ENCODE peak calls at places on chromosomes 3 and 15, in ten cellular contexts. E, P, Z, L, A, W, T, G, F and U are unnamed samples.

GRCh38 chr15:69285834-69286233 is 12.9 kb upstream of the PAQR5 start:
- DNase-seq in F (no peak), Z (no peak), T (no peak), L (no peak), G (no peak), A (no peak), W (no peak), E (no peak), P (no peak), U (no peak)

GRCh38 chr3:33363113-33363800 is 76.9 kb downstream of the UBP1 start:
- DNase-seq in G (no peak), E (no peak), P (no peak), Z (no peak), A (no peak), L (no peak), T (no peak), W (no peak), F (no peak), U (no peak)

GRCh38 chr3:172094621-172095557 is 55.5 kb downstream of the FNDC3B start:
- DNase-seq in A (no peak), P (no peak), T (no peak), W (no peak), F (no peak), Z (no peak), G (no peak), L (no peak), E (no peak), U (no peak)

GRCh38 chr15:82907350-82907749 is 45.2 kb downstream of the HOMER2 start:
- DNase-seq in L (no peak), Z (no peak), E (no peak), T (no peak), G (no peak), F (no peak), P (no peak), A (no peak), W (no peak), U (no peak)

GRCh38 chr15:90001062-90001682 is at the start of gene ZNF710:
- DNase-seq in L (no peak), Z (no peak), F (peak; percentile 56), P (no peak), A (no peak), W (no peak), G (no peak), T (no peak), E (peak; percentile 73), U (peak; percentile 47)

GRCh38 chr3:184290331-184290730 is 8.7 kb upstream of the PSMD2 start:
- DNase-seq in Z (no peak), G (no peak), W (no peak), E (no peak), A (no peak), F (no peak), P (no peak), T (no peak), L (no peak), U (no peak)

GRCh38 chr3:65508743-65509422 is 529.8 kb downstream of the MAGI1 start:
- DNase-seq in A (no peak), P (no peak), Z (no peak), F (no peak), W (no peak), E (no peak), L (no peak), T (no peak), G (no peak), U (no peak)

GRCh38 chr3:169299897-169300296 is 363.6 kb downstream of the MECOM start:
- DNase-seq in E (no peak), A (no peak), L (no peak), W (no peak), P (no peak), F (no peak), T (no peak), Z (no peak), G (no peak), U (no peak)

GRCh38 chr3:11392689-11393114 is 120.5 kb downstream of the ATG7 start:
- DNase-seq in L (no peak), E (no peak), A (no peak), W (no peak), Z (no peak), G (no peak), T (no peak), P (no peak), F (no peak), U (no peak)

GRCh38 chr15:80437492-80437891 is 33.3 kb downstream of the ARNT2 start:
- DNase-seq in A (no peak), P (no peak), L (no peak), F (no peak), T (no peak), Z (no peak), G (no peak), E (peak; percentile 30), W (no peak), U (no peak)

GRCh38 chr3:126399348-126399730 is 4.6 kb downstream of the CFAP100 start:
- DNase-seq in W (no peak), A (no peak), P (no peak), L (peak; percentile 23), G (no peak), F (no peak), T (no peak), E (peak; percentile 52), Z (no peak), U (no peak)

GRCh38 chr3:167406876-167407492 is 26.9 kb upstream of the ZBBX start:
- DNase-seq in G (peak; percentile 2), W (peak; percentile 31), T (no peak), P (no peak), F (no peak), A (no peak), Z (peak; percentile 41), E (peak; percentile 57), L (peak; percentile 60), U (peak; percentile 60)

GRCh38 chr15:70185251-70185711 is 87.6 kb upstream of the TLE3 start:
- DNase-seq in A (no peak), W (no peak), P (no peak), T (no peak), E (no peak), G (no peak), F (no peak), Z (no peak), L (no peak), U (no peak)

GRCh38 chr3:70824078-70824477 is 511.6 kb upstream of the MDFIC2 start:
- DNase-seq in L (no peak), W (no peak), G (no peak), F (no peak), Z (no peak), T (no peak), P (no peak), A (no peak), E (no peak), U (no peak)

DNA sequence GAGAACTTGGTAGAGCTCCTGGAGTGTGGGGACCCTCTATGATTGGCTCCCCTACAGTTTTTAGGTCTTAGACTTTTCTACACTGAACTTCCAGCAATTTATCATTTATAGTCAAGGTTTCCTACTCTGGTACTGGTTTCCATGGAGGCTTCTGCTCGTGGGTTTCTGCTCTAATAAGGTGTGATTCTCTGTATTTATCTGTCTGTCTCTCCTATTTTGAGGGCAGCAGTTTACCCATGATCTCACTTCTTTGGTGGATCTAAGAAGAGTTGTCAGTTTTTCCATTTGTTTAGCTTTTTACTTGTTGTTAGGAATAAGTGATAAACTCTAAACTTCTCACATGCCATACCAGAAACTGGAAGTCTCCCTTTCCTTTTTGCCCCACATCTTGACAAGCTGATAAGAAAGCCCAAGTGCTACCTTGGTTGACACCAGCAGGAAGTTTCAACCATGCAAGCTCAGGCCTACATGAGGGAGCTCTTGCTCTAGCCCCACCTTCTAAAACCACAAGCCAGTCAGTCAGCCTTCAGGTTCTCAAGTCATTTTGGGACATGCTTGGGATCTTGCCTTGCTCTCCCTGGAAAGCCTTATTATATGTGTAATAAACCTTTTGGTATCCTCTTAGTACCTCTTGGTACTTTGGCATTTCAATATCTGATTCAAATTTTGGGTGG is 10.0 kb downstream of the TIMMDC1 start:
- DNase-seq in L (no peak), T (no peak), Z (no peak), W (no peak), F (no peak), G (no peak), A (no peak), E (peak; percentile 27), P (no peak), U (no peak)
- H3K4me3 ChIP-seq in L (no peak overlapping the region), T (no peak overlapping the region), Z (no peak overlapping the region), W (no peak overlapping the region), F (no peak overlapping the region), G (no peak overlapping the region), A (no peak overlapping the region), E (no peak overlapping the region), P (no peak overlapping the region), U (no peak overlapping the region)

DNA sequence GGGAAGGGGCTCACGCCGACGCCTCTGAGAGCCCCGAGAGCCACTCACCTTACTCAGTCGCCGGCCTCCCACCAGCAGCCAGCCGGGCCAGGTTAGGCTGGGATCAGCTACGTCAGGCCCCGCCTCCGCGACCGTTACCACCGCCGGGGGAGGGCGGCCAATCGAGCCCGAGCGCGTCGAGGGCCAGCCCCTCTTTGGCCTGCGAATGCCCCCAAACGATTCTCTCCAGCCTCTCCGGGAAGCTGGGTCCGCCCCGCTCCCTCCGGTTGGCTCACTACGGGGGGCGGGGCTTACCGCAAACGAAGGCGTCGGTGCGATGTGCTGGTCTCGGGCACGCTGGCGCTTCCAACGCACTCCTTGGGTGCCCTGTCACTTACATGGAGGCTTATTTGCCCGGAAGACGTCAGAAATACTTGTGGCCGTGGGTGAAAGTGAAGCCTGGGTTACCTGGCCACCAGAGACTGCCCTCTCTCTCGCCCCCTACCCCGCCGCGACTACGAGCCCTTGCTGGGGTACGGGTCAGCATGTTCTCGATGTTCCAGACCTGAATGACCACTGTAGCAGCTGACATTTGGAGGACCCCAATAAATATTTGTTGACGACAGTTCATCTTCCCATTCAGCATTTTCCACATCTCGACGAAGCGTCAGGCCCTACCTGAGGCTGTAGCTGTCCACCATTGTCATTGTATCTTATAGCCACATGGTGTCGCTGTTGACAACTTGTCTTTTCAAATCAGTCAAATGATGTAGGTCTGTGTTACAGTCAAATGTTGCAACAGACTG is at the start of gene CEP70:
- DNase-seq in G (peak; percentile 85), P (peak; percentile 65), Z (peak; percentile 97), A (peak; percentile 90), L (peak; percentile 97), W (peak; percentile 95), E (peak; percentile 90), F (peak; percentile 97), T (peak; percentile 81), U (peak; percentile 84)
- H3K4me3 ChIP-seq in G (peak within 1 kb of the TSS; percentile 98), P (peak within 1 kb of the TSS; percentile 84), Z (peak within 1 kb of the TSS; percentile 52), A (peak within 1 kb of the TSS; percentile 82), L (peak within 1 kb of the TSS; percentile 80), W (peak within 1 kb of the TSS; percentile 76), E (peak within 1 kb of the TSS; percentile 59), F (peak within 1 kb of the TSS; percentile 80), T (peak within 1 kb of the TSS; percentile 77), U (peak within 1 kb of the TSS; percentile 82)

DNA sequence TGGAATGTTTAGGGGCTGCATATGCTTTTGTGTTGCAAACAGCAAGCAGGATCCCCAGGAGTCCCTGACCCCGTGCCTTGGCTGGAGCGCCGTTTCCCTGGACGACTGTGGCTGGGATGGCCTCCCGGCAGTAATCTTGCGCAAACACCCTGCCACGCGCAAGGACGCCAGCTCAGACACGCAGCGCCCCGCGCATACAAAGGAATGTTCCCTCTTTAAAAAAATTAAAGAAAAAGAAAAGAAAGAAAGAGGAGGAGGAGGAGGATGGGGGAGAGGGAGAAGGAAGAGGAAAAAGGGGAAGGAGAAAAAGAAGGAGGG is 28.2 kb downstream of the ZIC4 start:
- DNase-seq in T (no peak), G (no peak), E (no peak), P (no peak), W (no peak), A (no peak), Z (no peak), F (no peak), L (no peak), U (no peak)
- H3K4me3 ChIP-seq in T (no peak overlapping the region), G (no peak overlapping the region), E (no peak overlapping the region), P (no peak overlapping the region), W (no peak overlapping the region), A (no peak overlapping the region), Z (no peak overlapping the region), F (no peak overlapping the region), L (no peak overlapping the region), U (no peak overlapping the region)

GRCh38 chr15:78264304-78265136 is at the start of gene DNAJA4:
- DNase-seq in F (peak; percentile 82), E (no peak), A (peak; percentile 64), L (no peak), P (no peak), W (peak; percentile 64), T (no peak), G (no peak), Z (peak; percentile 66), U (peak; percentile 62)
- H3K4me3 ChIP-seq in F (peak within 1 kb of the TSS; percentile 68), E (no peak within 1 kb of the TSS), A (peak within 1 kb of the TSS; percentile 84), L (no peak within 1 kb of the TSS), P (peak within 1 kb of the TSS; percentile 43), W (peak within 1 kb of the TSS; percentile 78), T (peak within 1 kb of the TSS; percentile 24), G (peak within 1 kb of the TSS; percentile 44), Z (peak within 1 kb of the TSS; percentile 30), U (peak within 1 kb of the TSS; percentile 61)